ENCODE peak calls at places on chromosomes 16 and 17, in seven cellular contexts. J, P, Z, W, G, B and Q are unnamed samples.

GRCh38 chr17:43403846-43404245 is 5.1 kb downstream of the ARL4D start:
- DNase-seq in J (no peak), P (no peak), Z (no peak), W (no peak), G (no peak), B (no peak), Q (no peak)

GRCh38 chr16:17538942-17539341 is 68.2 kb upstream of the XYLT1 start:
- DNase-seq in J (no peak), P (no peak), Z (no peak), W (no peak), G (no peak), B (no peak), Q (no peak)

GRCh38 chr16:88867561-88868246 is 1.2 kb upstream of the PABPN1L start:
- DNase-seq in J (no peak), P (no peak), Z (no peak), W (no peak), G (no peak), B (no peak), Q (no peak)

GRCh38 chr17:65041518-65041917 is 15.0 kb downstream of the GNA13 start:
- DNase-seq in J (no peak), P (no peak), Z (no peak), W (no peak), G (no peak), B (no peak), Q (no peak)

GRCh38 chr16:20611350-20611902 is 35.3 kb upstream of the ACSM2B start:
- DNase-seq in J (no peak), P (peak), Z (no peak), W (no peak), G (no peak), B (no peak), Q (no peak)

GRCh38 chr17:1005361-1005946 is 8.5 kb downstream of the TIMM22 start:
- DNase-seq in J (no peak), P (peak), Z (no peak), W (no peak), G (peak), B (no peak), Q (no peak)

GRCh38 chr17:32909787-32910369 is 18.1 kb upstream of the TMEM98 start:
- DNase-seq in J (peak), P (peak), Z (no peak), W (peak), G (peak), B (no peak), Q (no peak)

GRCh38 chr17:45302649-45303173 is 14.1 kb downstream of the MAP3K14 start:
- DNase-seq in J (peak), P (peak), Z (no peak), W (peak), G (no peak), B (no peak), Q (no peak)

GRCh38 chr16:27849621-27850020 is 213.9 kb downstream of the GSG1L start:
- DNase-seq in J (no peak), P (no peak), Z (no peak), W (no peak), G (no peak), B (no peak), Q (no peak)

GRCh38 chr16:20814761-20815160 is 8.4 kb downstream of the REXO5 start:
- DNase-seq in J (no peak), P (no peak), Z (no peak), W (peak), G (peak), B (no peak), Q (no peak)

GRCh38 chr16:81711609-81712329 is 67.3 kb upstream of the PLCG2 start:
- DNase-seq in J (peak), P (no peak), Z (no peak), W (peak), G (peak), B (no peak), Q (no peak)

GRCh38 chr17:55295411-55296170 is 30.8 kb downstream of the HLF start:
- DNase-seq in J (peak), P (peak), Z (peak), W (peak), G (peak), B (peak), Q (no peak)

GRCh38 chr17:81052199-81052997 is 17.4 kb downstream of the BAIAP2 start:
- DNase-seq in J (no peak), P (no peak), Z (no peak), W (peak), G (peak), B (no peak), Q (no peak)

GRCh38 chr16:28293589-28293935 is 1.2 kb downstream of the SBK1 start:
- DNase-seq in J (no peak), P (no peak), Z (no peak), W (no peak), G (no peak), B (no peak), Q (no peak)

GRCh38 chr16:71499775-71500364 is 10.7 kb upstream of the ZNF19 start:
- DNase-seq in J (peak), P (no peak), Z (no peak), W (peak), G (peak), B (no peak), Q (no peak)

GRCh38 chr17:81373536-81374160 is 21.6 kb upstream of the BAHCC1 start:
- DNase-seq in J (no peak), P (no peak), Z (no peak), W (no peak), G (no peak), B (no peak), Q (no peak)

GRCh38 chr17:18213666-18214270 is 11.7 kb upstream of the LLGL1 start:
- DNase-seq in J (no peak), P (no peak), Z (no peak), W (no peak), G (no peak), B (no peak), Q (no peak)

GRCh38 chr17:48522031-48522593 is 8.7 kb downstream of the HOXB1 start:
- DNase-seq in J (no peak), P (no peak), Z (no peak), W (no peak), G (no peak), B (no peak), Q (peak)

GRCh38 chr16:17246974-17247718 is 223.6 kb downstream of the XYLT1 start:
- DNase-seq in J (no peak), P (no peak), Z (no peak), W (no peak), G (no peak), B (no peak), Q (no peak)

GRCh38 chr16:48014349-48015135 is 141.3 kb downstream of the ABCC12 start:
- DNase-seq in J (peak), P (no peak), Z (no peak), W (peak), G (no peak), B (no peak), Q (no peak)

GRCh38 chr17:38705803-38706624 is 941 bp downstream of the MLLT6 start:
- DNase-seq in J (peak), P (peak), Z (peak), W (no peak), G (no peak), B (no peak), Q (no peak)

GRCh38 chr16:86010680-86011141 is 111.7 kb downstream of the IRF8 start:
- DNase-seq in J (no peak), P (no peak), Z (no peak), W (no peak), G (no peak), B (no peak), Q (no peak)

GRCh38 chr16:67884-68789 is 4.3 kb downstream of the RHBDF1 start:
- DNase-seq in J (peak), P (no peak), Z (no peak), W (no peak), G (no peak), B (no peak), Q (no peak)

GRCh38 chr17:34979650-34980352 is 511 bp upstream of the LIG3 start:
- DNase-seq in J (peak), P (no peak), Z (no peak), W (peak), G (no peak), B (no peak), Q (no peak)

GRCh38 chr16:67552476-67552875 is 9.8 kb upstream of the CTCF start:
- DNase-seq in J (no peak), P (no peak), Z (no peak), W (no peak), G (no peak), B (no peak), Q (no peak)

GRCh38 chr16:75109732-75110243 is 6.8 kb downstream of the LDHD start:
- DNase-seq in J (no peak), P (no peak), Z (no peak), W (peak), G (no peak), B (no peak), Q (no peak)

GRCh38 chr17:49869038-49869374 is 21.1 kb upstream of the TAC4 start:
- DNase-seq in J (no peak), P (no peak), Z (no peak), W (no peak), G (no peak), B (no peak), Q (no peak)

GRCh38 chr16:79317521-79317920 is 283.0 kb downstream of the MAF start:
- DNase-seq in J (no peak), P (no peak), Z (no peak), W (no peak), G (no peak), B (no peak), Q (no peak)

GRCh38 chr17:75153854-75154194 is 488 bp downstream of the JPT1 start:
- DNase-seq in J (peak), P (no peak), Z (no peak), W (peak), G (peak), B (no peak), Q (no peak)